ENCODE peak calls at places on chromosomes 6 and 20, in six cellular contexts. P is ovary, V is body of pancreas, O is sigmoid colon, F is tibial nerve, E is heart left ventricle. G is an unnamed sample.

GRCh38 chr6:139126255-139126654 is 8.6 kb upstream of the HECA start:
- DNase-seq in E (no peak), F (peak; percentile 34), V (no peak), P (no peak), O (no peak), G (peak; percentile 33)

GRCh38 chr6:5663256-5663655 is 343.5 kb downstream of the NRN1 start:
- DNase-seq in E (no peak), F (no peak), O (no peak), V (no peak), P (no peak), G (no peak)

GRCh38 chr20:56762829-56763228 is 133.7 kb downstream of the TFAP2C start:
- DNase-seq in O (no peak), F (no peak), V (no peak), P (no peak), E (no peak), G (no peak)

GRCh38 chr6:37131104-37131959 is 38.6 kb upstream of the PIM1 start:
- DNase-seq in F (no peak), P (no peak), V (no peak), E (peak; percentile 75), O (peak; percentile 97), G (peak; percentile 44)

GRCh38 chr6:37503486-37503980 is 3.8 kb upstream of the CCDC167 start:
- DNase-seq in V (no peak), F (no peak), O (no peak), P (no peak), E (no peak), G (no peak)

GRCh38 chr6:29649701-29650673 is 6.9 kb upstream of the MOG start:
- DNase-seq in F (peak; percentile 100), O (peak; percentile 99), E (peak; percentile 98), V (peak; percentile 98), P (peak; percentile 97), G (peak; percentile 100)

GRCh38 chr20:61328906-61329558 is 77.0 kb downstream of the CDH4 start:
- DNase-seq in O (no peak), E (peak; percentile 73), V (no peak), F (no peak), P (peak; percentile 20), G (no peak)

GRCh38 chr20:14544688-14545087 is 207.3 kb upstream of the FLRT3 start:
- DNase-seq in F (no peak), O (no peak), V (no peak), P (no peak), E (no peak), G (no peak)

GRCh38 chr6:152295920-152296319 is 341.2 kb downstream of the SYNE1 start:
- DNase-seq in O (no peak), F (no peak), V (no peak), P (no peak), E (no peak), G (no peak)

GRCh38 chr20:38748863-38749153 is 548 bp downstream of the ACTR5 start:
- DNase-seq in P (no peak), V (no peak), F (no peak), O (no peak), E (no peak), G (no peak)

GRCh38 chr6:126516411-126516810 is 176.5 kb downstream of the CENPW start:
- DNase-seq in P (no peak), F (no peak), V (no peak), E (no peak), O (no peak), G (no peak)

GRCh38 chr20:31670371-31671228 is 32.9 kb downstream of the COX4I2 start:
- DNase-seq in E (peak; percentile 72), V (peak; percentile 93), F (peak; percentile 44), O (peak; percentile 87), P (no peak), G (peak; percentile 56)

GRCh38 chr6:45791600-45792168 is 224.0 kb downstream of the CLIC5 start:
- DNase-seq in E (no peak), O (no peak), V (no peak), P (no peak), F (no peak), G (no peak)

GRCh38 chr6:155693573-155694428 is 238.2 kb upstream of the NOX3 start:
- DNase-seq in E (no peak), F (no peak), P (no peak), V (peak; percentile 74), O (no peak), G (no peak)

GRCh38 chr6:31438677-31439076 is 35.3 kb downstream of the MICA start:
- DNase-seq in O (no peak), V (no peak), E (no peak), P (no peak), F (no peak), G (no peak)

GRCh38 chr6:139852484-139853140 is 478.2 kb upstream of the CITED2 start:
- DNase-seq in O (no peak), E (no peak), F (no peak), P (no peak), V (no peak), G (no peak)

DNA sequence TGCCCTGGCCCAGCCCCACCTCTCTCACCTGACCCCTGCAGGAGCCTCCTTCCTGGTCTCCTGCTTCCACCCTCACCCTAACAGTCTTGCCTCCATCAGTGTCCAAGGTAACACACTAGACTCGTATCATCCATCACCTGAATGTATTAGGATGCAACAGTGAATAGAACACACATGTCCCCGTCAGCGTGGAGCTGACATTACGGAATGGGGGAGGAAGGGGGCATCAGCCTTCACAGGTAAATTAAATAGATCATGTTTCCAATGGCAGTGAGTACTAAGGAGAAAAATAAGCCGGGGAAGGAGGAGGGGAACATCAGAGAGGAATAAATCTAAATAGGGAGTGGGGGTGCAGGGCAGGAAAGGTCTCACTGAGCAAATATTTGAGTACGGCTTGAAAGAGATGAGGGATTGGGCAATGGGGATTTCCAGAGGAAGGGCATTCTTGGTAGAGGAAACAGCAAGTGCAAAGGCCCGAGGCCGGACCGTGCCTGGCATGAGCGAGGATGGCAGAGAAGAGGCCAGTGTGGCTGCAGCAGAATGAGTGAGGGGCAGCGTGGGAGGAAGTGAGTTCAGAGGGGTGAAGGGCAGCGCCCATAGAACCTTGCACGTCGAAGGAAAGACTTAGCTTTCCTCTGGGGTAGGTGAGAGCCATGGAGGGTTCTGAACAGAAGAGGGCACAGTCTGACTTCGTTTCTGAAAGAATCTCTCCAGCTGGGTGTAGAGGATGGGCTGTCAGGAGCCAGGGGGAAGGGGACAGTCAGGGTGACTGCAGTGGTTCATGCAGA is 110.1 kb upstream of the PTPN1 start:
- DNase-seq in P (no peak), E (no peak), F (no peak), O (no peak), V (no peak), G (no peak)
- H3K27ac ChIP-seq in P (no peak overlapping the region), E (peak overlapping the region; percentile 86), F (no peak overlapping the region), O (peak overlapping the region; percentile 71), V (no peak overlapping the region), G (peak overlapping the region; percentile 62)

GRCh38 chr20:63742381-63743024 is 2.9 kb downstream of the SLC2A4RG start:
- DNase-seq in P (peak; percentile 56), E (peak; percentile 52), O (no peak), V (no peak), F (no peak), G (no peak)

GRCh38 chr20:63741676-63742380 is 2.3 kb downstream of the SLC2A4RG start:
- DNase-seq in F (no peak), O (peak; percentile 68), E (peak; percentile 65), P (peak; percentile 67), V (no peak), G (no peak)

GRCh38 chr20:63740070-63740500 is 509 bp downstream of the SLC2A4RG start:
- DNase-seq in P (peak; percentile 78), E (peak; percentile 82), O (peak; percentile 78), V (peak; percentile 50), F (no peak), G (no peak)

GRCh38 chr20:63740501-63741353 is 1.2 kb downstream of the SLC2A4RG start:
- DNase-seq in O (peak; percentile 98), F (peak; percentile 97), E (peak; percentile 96), V (peak; percentile 98), P (peak; percentile 99), G (peak; percentile 93)

GRCh38 chr20:63741354-63741675 is 1.7 kb downstream of the SLC2A4RG start:
- DNase-seq in E (no peak), V (no peak), F (no peak), P (no peak), O (no peak), G (no peak)
- H3K4me3 ChIP-seq in E (peak overlapping the region; percentile 81), V (no peak overlapping the region), F (peak overlapping the region; percentile 92), P (peak overlapping the region; percentile 75), O (peak overlapping the region; percentile 71), G (no peak overlapping the region)

GRCh38 chr6:143002686-143003085 is 57.7 kb upstream of the HIVEP2 start:
- DNase-seq in V (no peak), P (no peak), O (no peak), F (no peak), E (no peak), G (no peak)

GRCh38 chr6:143005816-143006215 is 54.9 kb upstream of the AIG1 start:
- DNase-seq in F (no peak), P (no peak), E (no peak), V (no peak), O (no peak), G (no peak)

DNA sequence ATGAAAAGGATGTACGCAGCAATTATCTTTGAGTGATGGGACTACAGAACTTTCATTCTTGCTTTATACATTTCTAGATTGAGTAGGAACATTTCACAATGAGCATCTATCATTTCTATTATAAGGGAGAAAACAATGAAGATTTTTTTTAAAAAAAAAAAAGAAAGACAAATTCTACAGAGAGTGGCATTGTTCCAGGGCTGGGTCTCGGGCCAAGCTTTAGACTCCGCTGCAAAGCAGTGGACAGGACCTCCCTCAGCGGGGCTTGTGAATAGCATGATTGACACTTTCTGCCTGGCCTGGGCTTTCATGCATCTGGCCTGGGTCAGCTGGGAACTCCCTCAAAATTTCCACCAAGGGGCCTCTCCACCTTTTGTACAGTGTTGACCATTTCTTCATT is 55.8 kb upstream of the HIVEP2 start:
- DNase-seq in P (no peak), V (no peak), E (no peak), O (no peak), F (no peak), G (no peak)
- TF ChIP-seq POLR2A in P (no peak), V (no peak), E (no peak), O (no peak), F (no peak), G (no peak)

GRCh38 chr6:169084067-169084466 is 169.6 kb downstream of the THBS2 start:
- DNase-seq in F (no peak), P (no peak), V (no peak), O (no peak), E (no peak), G (no peak)

GRCh38 chr6:169086020-169086419 is 167.6 kb downstream of the THBS2 start:
- DNase-seq in V (no peak), E (no peak), O (no peak), F (no peak), P (no peak), G (no peak)

GRCh38 chr6:169088761-169089160 is 164.9 kb downstream of the THBS2 start:
- DNase-seq in V (no peak), E (no peak), O (no peak), P (no peak), F (no peak), G (no peak)

GRCh38 chr6:169085466-169085865 is 168.2 kb downstream of the THBS2 start:
- DNase-seq in P (no peak), O (no peak), V (no peak), E (no peak), F (no peak), G (no peak)

DNA sequence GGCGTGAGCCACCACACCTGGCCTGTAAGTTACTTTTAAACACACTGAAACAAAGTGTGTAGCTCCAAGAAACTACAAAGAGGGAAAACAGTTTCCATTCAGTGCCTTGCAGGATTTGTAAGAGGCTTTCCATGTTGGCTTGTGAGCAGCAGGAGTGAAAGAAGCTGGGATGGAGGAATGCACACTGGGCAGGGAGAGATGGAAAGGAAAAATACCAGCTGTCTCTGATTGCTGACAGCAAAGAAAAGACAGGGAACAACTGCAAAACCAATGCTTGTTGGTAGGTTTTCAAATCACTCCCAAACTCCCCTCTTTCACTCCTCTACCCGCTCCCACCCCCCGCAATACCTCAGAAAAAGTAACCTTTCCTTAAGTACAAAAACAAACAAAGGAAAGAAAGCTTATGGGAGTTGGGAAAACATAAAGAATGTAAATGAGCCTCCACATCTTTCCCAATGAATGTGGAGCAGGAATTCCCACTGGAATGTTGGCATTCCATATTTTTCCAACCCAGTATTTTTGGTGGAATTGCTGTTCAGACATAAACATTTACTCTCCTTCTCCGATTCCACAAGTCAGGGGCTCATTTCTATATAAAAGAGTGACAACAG is 166.1 kb downstream of the THBS2 start:
- DNase-seq in O (no peak), V (no peak), F (no peak), E (no peak), P (no peak), G (no peak)
- H3K27ac ChIP-seq in O (peak overlapping the region; percentile 33), V (no peak overlapping the region), F (no peak overlapping the region), E (no peak overlapping the region), P (no peak overlapping the region), G (no peak overlapping the region)